ENCODE peak calls at places on chromosome 5, in four cellular contexts. D, K, J and E are unnamed samples.
A peak's percentile ranks its signal among the peaks of the same experiment; 100 is the strongest.

GRCh38 chr5:79074641-79075040 is 5.1 kb downstream of the BHMT2 start:
- DNase-seq in K (no peak), J (no peak), D (no peak), E (no peak)

GRCh38 chr5:5063533-5063953 is 76.6 kb upstream of the ADAMTS16 start:
- DNase-seq in J (no peak), D (no peak), K (peak; percentile 75), E (no peak)

GRCh38 chr5:59275537-59276276 is 617.8 kb downstream of the PDE4D start:
- DNase-seq in D (peak; percentile 70), K (no peak), J (no peak), E (no peak)

GRCh38 chr5:144122641-144123040 is 47.8 kb downstream of the YIPF5 start:
- DNase-seq in K (no peak), J (no peak), D (no peak), E (no peak)

GRCh38 chr5:143679777-143680176 is 132.2 kb upstream of the HMHB1 start:
- DNase-seq in D (no peak), K (no peak), J (no peak), E (no peak)

GRCh38 chr5:165665735-165666400 is 2160.4 kb downstream of the MAT2B start:
- DNase-seq in D (no peak), J (no peak), K (no peak), E (no peak)

GRCh38 chr5:13664377-13664776 is 280.1 kb downstream of the DNAH5 start:
- DNase-seq in D (no peak), K (no peak), J (no peak), E (no peak)

GRCh38 chr5:35835796-35836742 is 20.6 kb upstream of the IL7R start:
- DNase-seq in J (no peak), K (no peak), D (no peak), E (no peak)

GRCh38 chr5:96084874-96085545 is 123.4 kb upstream of the ELL2 start:
- DNase-seq in K (no peak), J (no peak), D (no peak), E (no peak)

GRCh38 chr5:99900302-99900811 is 634.8 kb upstream of the FAM174A start:
- DNase-seq in K (no peak), D (no peak), J (no peak), E (no peak)

GRCh38 chr5:16596541-16596940 is 20.3 kb downstream of the RETREG1 start:
- DNase-seq in K (no peak), D (no peak), J (no peak), E (no peak)

GRCh38 chr5:82620957-82621600 is 342.9 kb upstream of the RPS23 start:
- DNase-seq in J (no peak), D (no peak), K (no peak), E (no peak)

GRCh38 chr5:150270546-150271295 is 18.9 kb downstream of the CAMK2A start:
- DNase-seq in K (no peak), J (no peak), D (no peak), E (no peak)

GRCh38 chr5:124605516-124605915 is 140.9 kb downstream of the ZNF608 start:
- DNase-seq in J (no peak), K (no peak), D (peak; percentile 71), E (no peak)

GRCh38 chr5:33238826-33239670 is 201.7 kb upstream of the TARS1 start:
- DNase-seq in D (no peak), K (no peak), J (no peak), E (no peak)

GRCh38 chr5:143828710-143829109 is 16.7 kb downstream of the HMHB1 start:
- DNase-seq in K (no peak), D (no peak), J (no peak), E (no peak)

GRCh38 chr5:179459771-179460170 is 90.6 kb upstream of the RUFY1 start:
- DNase-seq in D (no peak), J (no peak), K (no peak), E (no peak)

GRCh38 chr5:143682221-143682620 is 129.7 kb upstream of the HMHB1 start:
- DNase-seq in K (no peak), J (no peak), D (no peak), E (no peak)

GRCh38 chr5:45774528-45774927 is 78.3 kb upstream of the HCN1 start:
- DNase-seq in D (no peak), J (no peak), K (no peak), E (no peak)

GRCh38 chr5:45697211-45697610 is 1.0 kb upstream of the HCN1 start:
- DNase-seq in D (no peak), K (no peak), J (no peak), E (no peak)

GRCh38 chr5:1291611-1292080 is 3.2 kb downstream of the TERT start:
- DNase-seq in D (no peak), K (no peak), J (peak; percentile 56), E (peak; percentile 5)

GRCh38 chr5:121630402-121630801 is 221.3 kb upstream of the FTMT start:
- DNase-seq in J (no peak), K (no peak), D (no peak), E (no peak)

GRCh38 chr5:54309237-54309636 is 1.1 kb downstream of the ARL15 start:
- DNase-seq in K (no peak), D (no peak), J (no peak), E (no peak)

GRCh38 chr5:73419414-73420390 is 28.9 kb downstream of the FOXD1 start:
- DNase-seq in K (no peak), J (no peak), D (no peak), E (no peak)

GRCh38 chr5:135644196-135644766 is 65.5 kb upstream of the CXCL14 start:
- DNase-seq in J (no peak), D (no peak), K (no peak), E (no peak)

GRCh38 chr5:119316116-119316515 is 39.7 kb upstream of the TNFAIP8 start:
- DNase-seq in J (no peak), D (no peak), K (no peak), E (no peak)

GRCh38 chr5:137305971-137306592 is 193.0 kb downstream of the SPOCK1 start:
- DNase-seq in J (no peak), K (peak; percentile 72), D (no peak), E (no peak)

GRCh38 chr5:74555991-74556390 is 84.5 kb downstream of the ENC1 start:
- DNase-seq in D (no peak), K (no peak), J (no peak), E (no peak)

GRCh38 chr5:107604990-107605389 is 65.7 kb downstream of the EFNA5 start:
- DNase-seq in D (no peak), K (no peak), J (no peak), E (no peak)

GRCh38 chr5:28165116-28165515 is 1126.7 kb upstream of the CDH9 start:
- DNase-seq in J (no peak), K (no peak), D (no peak), E (no peak)

GRCh38 chr5:119178435-119178834 is 107.5 kb downstream of the DMXL1 start:
- DNase-seq in J (no peak), K (no peak), D (no peak), E (no peak)

GRCh38 chr5:78534148-78535009 is 114.2 kb downstream of the LHFPL2 start:
- DNase-seq in J (no peak), K (no peak), D (peak; percentile 88), E (no peak)

GRCh38 chr5:56052735-56053134 is 58.0 kb upstream of the IL6ST start:
- DNase-seq in J (no peak), D (no peak), K (no peak), E (no peak)

GRCh38 chr5:123549256-123549904 is 37.4 kb downstream of the CSNK1G3 start:
- DNase-seq in D (no peak), K (no peak), J (no peak), E (peak; percentile 42)

GRCh38 chr5:96509721-96510383 is 76.8 kb upstream of the PCSK1 start:
- DNase-seq in K (no peak), D (no peak), J (no peak), E (no peak)

GRCh38 chr5:93593476-93594060 is 10.5 kb downstream of the NR2F1 start:
- DNase-seq in J (no peak), D (no peak), K (peak; percentile 60), E (no peak)

DNA sequence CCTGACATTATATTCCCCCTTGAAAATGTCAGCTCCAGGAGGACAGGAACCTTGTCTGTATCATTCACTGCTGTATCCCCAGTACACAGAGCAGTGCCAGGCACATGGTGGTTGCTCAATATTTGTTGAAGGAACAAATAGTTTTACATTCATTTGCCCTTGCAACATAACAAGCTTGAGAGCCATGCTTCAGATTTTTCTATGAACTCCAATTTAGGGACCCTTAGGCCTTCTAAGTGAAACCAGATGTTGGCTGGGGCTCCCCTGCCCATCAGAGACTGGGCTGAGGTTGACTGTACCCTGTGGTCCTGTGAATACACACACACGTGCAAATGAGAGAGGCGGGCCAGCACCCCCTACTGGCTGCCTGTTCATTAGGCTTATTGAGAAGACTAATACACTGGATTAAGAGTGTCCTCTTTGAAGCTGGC is 214.9 kb upstream of the WWC1 start:
- DNase-seq in D (no peak), K (no peak), J (no peak), E (no peak)
- TF ChIP-seq CTCF in D (no peak), K (no peak), J (no peak), E (no peak)

DNA sequence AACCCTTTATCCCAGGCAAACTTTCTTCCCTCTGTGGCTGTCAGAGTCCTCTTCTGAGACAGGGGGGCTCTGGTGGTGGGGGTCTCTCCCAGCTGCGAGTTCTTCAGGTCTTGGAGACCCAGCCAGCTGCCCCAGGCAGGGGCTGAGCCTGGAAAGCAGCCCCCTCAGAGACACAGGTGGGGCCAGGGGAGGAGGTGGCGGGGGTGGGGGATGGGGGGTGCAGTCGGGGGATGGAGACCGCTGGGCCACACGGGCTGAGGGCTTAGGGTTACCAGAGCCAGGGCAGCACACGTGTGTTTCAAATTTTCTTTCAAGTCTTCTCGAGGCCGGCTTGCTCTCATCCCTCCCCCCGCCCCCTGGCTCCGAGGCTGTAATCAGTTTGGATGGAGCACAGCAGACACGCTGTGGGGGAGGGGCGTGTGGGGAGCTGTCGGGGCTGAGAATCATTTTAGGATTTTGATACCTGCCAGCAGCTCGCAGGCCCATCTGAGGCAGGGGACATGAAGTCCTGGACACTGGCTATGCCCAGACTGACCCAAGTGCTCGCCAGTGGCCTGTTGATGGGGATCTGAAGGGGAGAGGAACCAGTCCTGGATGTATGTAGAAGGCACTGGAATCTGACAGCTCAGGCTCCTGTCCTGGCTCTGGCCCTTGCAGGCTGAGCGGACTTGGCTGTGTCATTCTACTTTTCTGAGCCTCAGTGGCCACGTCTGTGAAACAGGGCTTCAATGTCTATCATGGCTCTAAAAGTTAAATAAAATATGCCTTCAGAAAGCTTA is 169.4 kb upstream of the SMIM23 start:
- DNase-seq in D (no peak), J (no peak), K (no peak), E (no peak)
- TF ChIP-seq CTCF in D (no peak), J (no peak), K (no peak), E (no peak)

GRCh38 chr5:155466851-155467250 is 453.3 kb downstream of the KIF4B start:
- DNase-seq in K (peak; percentile 26), D (no peak), J (no peak), E (no peak)
- TF ChIP-seq CTCF in K (no peak), D (no peak), J (no peak), E (no peak)

DNA sequence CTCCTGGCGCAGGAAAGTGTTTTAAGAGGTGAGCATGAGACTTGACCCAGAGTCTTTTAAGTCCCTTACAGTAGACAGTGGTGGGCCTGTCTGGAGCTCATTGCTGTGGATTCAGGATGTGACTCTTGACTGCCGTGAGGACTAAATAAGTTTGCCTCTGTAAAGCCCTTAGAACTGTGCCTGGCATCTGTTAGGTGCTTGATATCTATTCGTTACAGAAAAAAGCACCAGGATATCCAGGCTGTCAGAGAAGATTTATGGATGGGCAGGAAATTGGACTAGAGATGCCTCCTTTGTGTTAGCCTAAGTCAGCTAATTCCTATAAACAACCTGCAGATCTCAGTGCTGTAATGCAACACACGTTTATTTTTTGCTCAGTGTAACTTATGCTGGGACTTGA is 12.6 kb downstream of the ERGIC1 start:
- DNase-seq in K (no peak), D (no peak), J (no peak), E (no peak)
- TF ChIP-seq CTCF in K (no peak), D (no peak), J (no peak), E (no peak)